ENCODE peak calls at places on chromosomes 7 and 10, in six cellular contexts. One of them, this sample, is unnamed.

GRCh38 chr10:23412223-23412622 is 26.7 kb upstream of the OTUD1 start:
- DNase-seq in astrocyte: peak; percentile 9
- DNase-seq in cardiac fibroblast: peak; percentile 58
- DNase-seq in progenitor cell of endocrine pancreas: no peak
- DNase-seq in spleen: no peak
- DNase-seq in H9: no peak
- DNase-seq in this sample: peak; percentile 41

GRCh38 chr7:102036958-102037357 is 219.5 kb downstream of the CUX1 start:
- DNase-seq in astrocyte: no peak
- DNase-seq in cardiac fibroblast: no peak
- DNase-seq in progenitor cell of endocrine pancreas: no peak
- DNase-seq in spleen: peak; percentile 16
- DNase-seq in H9: no peak
- DNase-seq in this sample: no peak

GRCh38 chr10:116356833-116357232 is 32.6 kb downstream of the CCDC172 start:
- DNase-seq in astrocyte: no peak
- DNase-seq in cardiac fibroblast: no peak
- DNase-seq in progenitor cell of endocrine pancreas: no peak
- DNase-seq in spleen: no peak
- DNase-seq in H9: no peak
- DNase-seq in this sample: no peak

GRCh38 chr10:132632851-132633684 is 95.5 kb downstream of the INPP5A start:
- DNase-seq in astrocyte: peak; percentile 76
- DNase-seq in cardiac fibroblast: peak; percentile 31
- DNase-seq in progenitor cell of endocrine pancreas: no peak
- DNase-seq in spleen: peak; percentile 51
- DNase-seq in H9: no peak
- DNase-seq in this sample: no peak

GRCh38 chr10:113450906-113451305 is 101.9 kb upstream of the HABP2 start:
- DNase-seq in astrocyte: no peak
- DNase-seq in cardiac fibroblast: no peak
- DNase-seq in progenitor cell of endocrine pancreas: no peak
- DNase-seq in spleen: no peak
- DNase-seq in H9: no peak
- DNase-seq in this sample: no peak

GRCh38 chr7:12730523-12730922 is 43.1 kb downstream of the ARL4A start:
- DNase-seq in astrocyte: no peak
- DNase-seq in cardiac fibroblast: no peak
- DNase-seq in progenitor cell of endocrine pancreas: no peak
- DNase-seq in spleen: no peak
- DNase-seq in H9: no peak
- DNase-seq in this sample: no peak

GRCh38 chr7:47402941-47403340 is 179.0 kb downstream of the TNS3 start:
- DNase-seq in astrocyte: no peak
- DNase-seq in cardiac fibroblast: no peak
- DNase-seq in progenitor cell of endocrine pancreas: no peak
- DNase-seq in spleen: peak; percentile 66
- DNase-seq in H9: no peak
- DNase-seq in this sample: no peak

GRCh38 chr7:101557978-101558741 is 70.9 kb downstream of the MYL10 start:
- DNase-seq in astrocyte: no peak
- DNase-seq in cardiac fibroblast: no peak
- DNase-seq in progenitor cell of endocrine pancreas: no peak
- DNase-seq in spleen: no peak
- DNase-seq in H9: peak; percentile 27
- DNase-seq in this sample: no peak

GRCh38 chr7:74141705-74142104 is 32.5 kb upstream of the EIF4H start:
- DNase-seq in astrocyte: no peak
- DNase-seq in cardiac fibroblast: no peak
- DNase-seq in progenitor cell of endocrine pancreas: no peak
- DNase-seq in spleen: no peak
- DNase-seq in H9: peak; percentile 50
- DNase-seq in this sample: peak; percentile 23

GRCh38 chr7:76054129-76055120 is 6.5 kb downstream of the MDH2 start:
- DNase-seq in astrocyte: peak; percentile 14
- DNase-seq in cardiac fibroblast: peak; percentile 30
- DNase-seq in progenitor cell of endocrine pancreas: no peak
- DNase-seq in spleen: no peak
- DNase-seq in H9: no peak
- DNase-seq in this sample: no peak

GRCh38 chr7:126702242-126703016 is 550.3 kb downstream of the GRM8 start:
- DNase-seq in astrocyte: peak; percentile 87
- DNase-seq in cardiac fibroblast: peak; percentile 62
- DNase-seq in progenitor cell of endocrine pancreas: no peak
- DNase-seq in spleen: no peak
- DNase-seq in H9: no peak
- DNase-seq in this sample: no peak

GRCh38 chr7:119935418-119936025 is 337.5 kb upstream of the KCND2 start:
- DNase-seq in astrocyte: peak; percentile 5
- DNase-seq in cardiac fibroblast: peak; percentile 67
- DNase-seq in progenitor cell of endocrine pancreas: no peak
- DNase-seq in spleen: no peak
- DNase-seq in H9: no peak
- DNase-seq in this sample: no peak

GRCh38 chr10:48466611-48467240 is 138.1 kb downstream of the ARHGAP22 start:
- DNase-seq in astrocyte: no peak
- DNase-seq in cardiac fibroblast: no peak
- DNase-seq in progenitor cell of endocrine pancreas: no peak
- DNase-seq in spleen: peak; percentile 63
- DNase-seq in H9: peak; percentile 38
- DNase-seq in this sample: no peak

GRCh38 chr7:18590744-18591340 is 95.3 kb downstream of the HDAC9 start:
- DNase-seq in astrocyte: peak; percentile 40
- DNase-seq in cardiac fibroblast: peak; percentile 82
- DNase-seq in progenitor cell of endocrine pancreas: no peak
- DNase-seq in spleen: no peak
- DNase-seq in H9: no peak
- DNase-seq in this sample: no peak

GRCh38 chr10:124879136-124879535 is 62.8 kb upstream of the ZRANB1 start:
- DNase-seq in astrocyte: no peak
- DNase-seq in cardiac fibroblast: no peak
- DNase-seq in progenitor cell of endocrine pancreas: no peak
- DNase-seq in spleen: no peak
- DNase-seq in H9: no peak
- DNase-seq in this sample: no peak

GRCh38 chr10:124870854-124871425 is 69.3 kb downstream of the ABRAXAS2 start:
- DNase-seq in astrocyte: no peak
- DNase-seq in cardiac fibroblast: no peak
- DNase-seq in progenitor cell of endocrine pancreas: no peak
- DNase-seq in spleen: peak; percentile 13
- DNase-seq in H9: peak; percentile 62
- DNase-seq in this sample: no peak

GRCh38 chr10:124878457-124878739 is 63.5 kb upstream of the ZRANB1 start:
- DNase-seq in astrocyte: no peak
- DNase-seq in cardiac fibroblast: peak; percentile 9
- DNase-seq in progenitor cell of endocrine pancreas: no peak
- DNase-seq in spleen: no peak
- DNase-seq in H9: no peak
- DNase-seq in this sample: no peak

GRCh38 chr10:124872681-124873080 is 69.2 kb upstream of the ZRANB1 start:
- DNase-seq in astrocyte: no peak
- DNase-seq in cardiac fibroblast: no peak
- DNase-seq in progenitor cell of endocrine pancreas: no peak
- DNase-seq in spleen: no peak
- DNase-seq in H9: no peak
- DNase-seq in this sample: no peak

DNA sequence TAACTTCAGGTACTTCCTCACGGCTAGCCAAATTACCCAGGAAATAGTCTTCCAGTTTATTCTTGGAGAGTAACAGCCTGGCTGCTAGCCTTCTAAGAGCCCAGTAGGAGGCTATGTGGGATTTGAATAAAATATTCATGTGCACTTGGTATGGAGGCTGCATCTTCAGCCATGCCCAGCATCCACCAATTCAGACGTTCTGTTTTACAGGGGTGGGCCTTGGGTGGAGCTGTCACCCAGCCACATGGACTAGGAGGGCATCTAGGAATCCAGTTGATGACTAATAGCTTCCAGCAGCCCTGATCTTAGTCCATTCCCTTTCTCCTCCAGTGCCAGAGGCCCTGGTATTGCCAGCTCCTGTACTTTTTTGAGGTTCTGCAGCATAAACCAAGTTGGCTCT is 66.3 kb upstream of the ZRANB1 start:
- DNase-seq in astrocyte: peak; percentile 25
- DNase-seq in cardiac fibroblast: peak; percentile 61
- DNase-seq in progenitor cell of endocrine pancreas: no peak
- DNase-seq in spleen: no peak
- DNase-seq in H9: no peak
- DNase-seq in this sample: no peak
- TF ChIP-seq CTCF in astrocyte: peak; percentile 18
- TF ChIP-seq CTCF in cardiac fibroblast: peak; percentile 39
- TF ChIP-seq CTCF in progenitor cell of endocrine pancreas: no peak
- TF ChIP-seq CTCF in spleen: no peak
- TF ChIP-seq CTCF in H9: no peak
- TF ChIP-seq CTCF in this sample: no peak

DNA sequence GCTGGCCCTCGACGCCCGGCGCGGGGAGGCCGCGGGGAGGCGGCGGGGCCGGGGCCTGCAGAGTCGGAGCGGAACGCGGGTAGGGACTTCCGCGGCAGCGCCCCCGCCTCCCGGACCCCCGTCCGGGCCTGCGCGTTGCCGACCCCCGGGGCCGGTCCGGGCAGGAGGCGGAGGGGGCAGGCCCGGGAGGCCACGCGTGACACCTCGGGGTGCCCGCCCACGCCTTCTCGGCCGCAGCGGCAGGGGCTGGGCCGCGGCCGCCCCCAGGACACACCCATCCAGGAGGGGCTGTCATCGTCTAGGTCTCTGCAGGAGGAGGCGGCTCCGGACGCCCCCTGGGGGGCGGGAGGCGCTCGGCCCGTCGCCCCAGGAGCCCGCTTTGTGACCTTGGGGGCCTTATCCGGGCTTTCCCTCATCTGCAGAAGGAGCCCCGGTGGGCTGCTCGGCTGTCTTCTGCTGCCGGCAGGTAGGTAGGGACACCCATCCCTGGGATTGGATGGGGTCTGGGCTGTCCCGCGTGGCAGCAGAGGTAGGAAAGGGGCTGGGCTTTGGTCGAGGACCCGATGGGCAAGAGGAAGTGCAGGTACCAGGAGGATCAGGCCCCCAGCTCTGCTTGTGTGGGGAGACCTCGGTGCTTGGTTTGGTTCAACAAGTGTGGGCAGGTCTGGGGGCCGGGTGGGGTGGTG is 569 bp downstream of the ZNF316 start:
- DNase-seq in astrocyte: peak; percentile 6
- DNase-seq in cardiac fibroblast: peak; percentile 18
- DNase-seq in progenitor cell of endocrine pancreas: peak; percentile 50
- DNase-seq in spleen: peak; percentile 92
- DNase-seq in H9: peak; percentile 50
- DNase-seq in this sample: peak; percentile 76
- TF ChIP-seq CTCF in astrocyte: peak; percentile 19
- TF ChIP-seq CTCF in cardiac fibroblast: no peak
- TF ChIP-seq CTCF in progenitor cell of endocrine pancreas: peak; percentile 65
- TF ChIP-seq CTCF in spleen: peak; percentile 65
- TF ChIP-seq CTCF in H9: peak; percentile 45
- TF ChIP-seq CTCF in this sample: peak; percentile 54

GRCh38 chr7:79401254-79401653 is 52.2 kb downstream of the MAGI2 start:
- DNase-seq in astrocyte: no peak
- DNase-seq in cardiac fibroblast: no peak
- DNase-seq in progenitor cell of endocrine pancreas: no peak
- DNase-seq in spleen: no peak
- DNase-seq in H9: no peak
- DNase-seq in this sample: no peak

GRCh38 chr7:79400221-79400620 is 53.2 kb downstream of the MAGI2 start:
- DNase-seq in astrocyte: no peak
- DNase-seq in cardiac fibroblast: no peak
- DNase-seq in progenitor cell of endocrine pancreas: no peak
- DNase-seq in spleen: no peak
- DNase-seq in H9: no peak
- DNase-seq in this sample: no peak

GRCh38 chr7:79403451-79403850 is 50.0 kb downstream of the MAGI2 start:
- DNase-seq in astrocyte: peak; percentile 2
- DNase-seq in cardiac fibroblast: peak; percentile 46
- DNase-seq in progenitor cell of endocrine pancreas: no peak
- DNase-seq in spleen: no peak
- DNase-seq in H9: no peak
- DNase-seq in this sample: no peak

GRCh38 chr7:79403879-79404278 is 49.6 kb downstream of the MAGI2 start:
- DNase-seq in astrocyte: no peak
- DNase-seq in cardiac fibroblast: no peak
- DNase-seq in progenitor cell of endocrine pancreas: no peak
- DNase-seq in spleen: no peak
- DNase-seq in H9: no peak
- DNase-seq in this sample: no peak

DNA sequence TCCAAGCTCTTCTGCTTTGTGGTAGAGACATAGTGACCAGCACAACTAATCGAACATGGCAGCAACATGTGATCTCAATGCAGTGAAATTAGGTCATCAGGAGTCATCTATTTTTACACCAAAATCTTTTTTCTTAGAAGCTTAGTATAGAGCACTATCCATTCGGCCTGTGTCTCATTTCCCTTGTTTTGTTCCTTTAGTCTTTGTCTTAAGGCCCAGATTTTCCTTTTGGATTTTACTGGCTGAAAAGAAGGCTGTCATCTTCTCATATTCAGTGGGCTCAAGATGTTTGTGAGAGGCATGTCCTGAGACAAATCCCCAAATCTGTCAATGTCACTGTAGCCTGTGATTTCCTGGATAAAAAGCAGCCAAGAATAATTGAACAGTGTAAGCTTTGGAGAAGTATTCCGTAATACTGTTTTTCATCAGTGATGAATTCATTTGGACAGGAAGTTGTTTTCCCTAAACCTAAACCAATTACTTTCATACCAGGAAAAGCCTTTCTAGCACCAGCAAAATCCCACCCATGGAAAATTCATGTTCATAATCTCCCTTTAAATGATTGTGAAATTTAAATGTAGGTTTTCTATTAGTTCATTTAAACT is 55.2 kb downstream of the MAGI2 start:
- DNase-seq in astrocyte: no peak
- DNase-seq in cardiac fibroblast: no peak
- DNase-seq in progenitor cell of endocrine pancreas: no peak
- DNase-seq in spleen: no peak
- DNase-seq in H9: no peak
- DNase-seq in this sample: no peak
- TF ChIP-seq CTCF in astrocyte: no peak
- TF ChIP-seq CTCF in cardiac fibroblast: no peak
- TF ChIP-seq CTCF in progenitor cell of endocrine pancreas: no peak
- TF ChIP-seq CTCF in spleen: no peak
- TF ChIP-seq CTCF in H9: no peak
- TF ChIP-seq CTCF in this sample: no peak

DNA sequence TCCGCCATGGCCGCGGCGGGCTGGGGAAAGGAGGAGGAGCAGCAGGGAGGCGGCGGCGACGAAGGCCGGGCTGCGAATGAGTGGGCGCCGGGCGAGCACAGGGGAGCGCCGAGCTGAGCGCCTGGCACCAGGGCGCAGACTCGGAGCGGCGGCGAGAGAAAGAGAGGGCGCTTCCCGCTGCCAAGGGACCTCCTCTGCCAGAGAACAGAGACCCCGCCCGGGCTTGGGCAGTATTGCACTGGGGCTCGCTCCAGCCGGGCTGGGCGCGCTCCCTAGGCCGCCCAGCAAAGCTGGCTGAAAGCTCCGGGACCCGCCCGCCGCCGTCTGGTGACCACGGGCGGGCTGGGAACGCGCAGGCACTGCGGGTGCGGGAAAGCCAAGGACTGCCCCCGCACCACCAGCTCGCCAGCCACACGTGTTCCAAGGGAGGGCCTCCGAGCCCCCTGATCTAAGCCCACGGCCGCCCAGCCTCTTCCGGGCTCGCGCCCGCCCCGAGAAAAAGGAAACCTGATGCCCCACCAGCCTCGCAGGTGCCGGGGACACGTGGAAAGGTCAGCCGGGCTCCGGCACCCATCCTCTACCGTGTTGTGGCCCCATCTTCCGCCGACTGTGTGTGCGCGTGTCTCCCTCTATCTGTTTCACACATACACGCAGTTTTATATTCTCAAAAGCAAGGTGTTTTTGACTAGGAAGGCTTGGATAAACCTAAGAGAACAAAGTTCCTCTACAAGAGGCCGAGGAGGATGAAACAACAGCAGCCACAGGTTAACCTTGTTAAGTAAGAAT is at the start of gene CCDC6:
- DNase-seq in astrocyte: peak; percentile 87
- DNase-seq in cardiac fibroblast: peak; percentile 96
- DNase-seq in progenitor cell of endocrine pancreas: peak; percentile 90
- DNase-seq in spleen: peak; percentile 98
- DNase-seq in H9: peak; percentile 89
- DNase-seq in this sample: peak; percentile 96
- TF ChIP-seq CTCF in astrocyte: peak; percentile 3
- TF ChIP-seq CTCF in cardiac fibroblast: peak; percentile 59
- TF ChIP-seq CTCF in progenitor cell of endocrine pancreas: peak; percentile 71
- TF ChIP-seq CTCF in spleen: peak; percentile 95
- TF ChIP-seq CTCF in H9: peak; percentile 77
- TF ChIP-seq CTCF in this sample: peak; percentile 73

This sample was measured in activated CD8-positive, alpha-beta T cell treated with anti-CD3 and anti-CD28 coated beads for 36 hours.